ENCODE peak calls at places on chromosomes 7 and 10, in eight cellular contexts. C is glomerular endothelial cell; T is endothelial cell of umbilical vein; V is activated naive CD8-positive, alpha-beta T cell treated with anti-CD3 and anti-CD28 coated beads, Interleukin-2, amount 50 U/mL, for 24 hours; D is H9; L is iPS-NIHi11; S is COR-L47; P is Panc1. I is an unnamed sample.

GRCh38 chr10:78780551-78780961 is 288.2 kb upstream of the ZMIZ1 start:
- DNase-seq in C (no peak), T (no peak), V (no peak), D (no peak), L (no peak), S (no peak), P (no peak), I (no peak)

GRCh38 chr7:131010029-131010705 is 276.2 kb upstream of the KLF14 start:
- DNase-seq in C (no peak), T (no peak), V (no peak), D (no peak), L (no peak), S (no peak), P (no peak), I (no peak)

GRCh38 chr7:4093492-4093891 is 588.6 kb upstream of the FOXK1 start:
- DNase-seq in C (no peak), T (no peak), V (no peak), D (no peak), L (no peak), S (no peak), P (no peak), I (no peak)

GRCh38 chr10:24886281-24886680 is 66.1 kb downstream of the PRTFDC1 start:
- DNase-seq in C (no peak), T (no peak), V (no peak), D (no peak), L (no peak), S (no peak), P (no peak), I (no peak)

GRCh38 chr10:47024399-47025252 is 113.4 kb downstream of the PTPN20 start:
- DNase-seq in C (no peak), T (peak), V (peak), D (peak), L (peak), S (peak), P (peak), I (peak)

GRCh38 chr10:77927343-77928256 is 1.0 kb upstream of the DLG5 start:
- DNase-seq in C (no peak), T (peak), V (peak), D (no peak), L (peak), S (no peak), P (no peak), I (no peak)

GRCh38 chr7:28267012-28267411 is 86.4 kb upstream of the JAZF1 start:
- DNase-seq in C (no peak), T (no peak), V (no peak), D (no peak), L (no peak), S (no peak), P (no peak), I (no peak)

GRCh38 chr10:51804861-51805260 is 105.5 kb upstream of the CSTF2T start:
- DNase-seq in C (no peak), T (peak), V (no peak), D (no peak), L (no peak), S (no peak), P (no peak), I (no peak)

GRCh38 chr7:98619450-98620321 is 2.6 kb downstream of the NPTX2 start:
- DNase-seq in C (no peak), T (no peak), V (no peak), D (peak), L (peak), S (peak), P (no peak), I (no peak)

GRCh38 chr7:17054836-17055235 is 173.1 kb upstream of the AGR3 start:
- DNase-seq in C (no peak), T (no peak), V (no peak), D (no peak), L (no peak), S (no peak), P (no peak), I (no peak)

GRCh38 chr10:70437721-70438120 is 3.8 kb downstream of the NODAL start:
- DNase-seq in C (no peak), T (no peak), V (no peak), D (peak), L (peak), S (no peak), P (no peak), I (no peak)

GRCh38 chr7:91243591-91244368 is 20.5 kb upstream of the FZD1 start:
- DNase-seq in C (no peak), T (no peak), V (no peak), D (no peak), L (no peak), S (no peak), P (no peak), I (no peak)